ENCODE peak calls at places on chromosomes 2 and 18, in ten cellular contexts. M, A, R, T, E, N, U, L, F and J are unnamed samples.
A peak's percentile ranks its signal among the peaks of the same experiment; 100 is the strongest.

GRCh38 chr18:48728204-48728833 is 189.5 kb downstream of the CTIF start:
- DNase-seq in M (peak; percentile 98), A (peak; percentile 95), R (no peak), T (no peak), E (no peak), N (peak; percentile 99), U (peak; percentile 87), L (peak; percentile 19), F (peak; percentile 99), J (no peak)

GRCh38 chr2:74835831-74836674 is 2.1 kb downstream of the HK2 start:
- DNase-seq in M (peak; percentile 64), A (no peak), R (no peak), T (no peak), E (no peak), N (peak; percentile 64), U (peak; percentile 44), L (no peak), F (no peak), J (no peak)

GRCh38 chr2:8202139-8202538 is 479.7 kb upstream of the ID2 start:
- DNase-seq in M (no peak), A (no peak), R (no peak), T (no peak), E (no peak), N (no peak), U (no peak), L (no peak), F (no peak), J (no peak)

GRCh38 chr2:237041231-237041630 is 44.5 kb upstream of the COPS8 start:
- DNase-seq in M (no peak), A (no peak), R (no peak), T (no peak), E (no peak), N (no peak), U (no peak), L (no peak), F (no peak), J (no peak)

GRCh38 chr2:239792649-239793010 is 232.5 kb downstream of the NDUFA10 start:
- DNase-seq in M (no peak), A (no peak), R (no peak), T (no peak), E (no peak), N (no peak), U (no peak), L (no peak), F (no peak), J (no peak)

GRCh38 chr2:58896600-58896999 is 655.5 kb upstream of the FANCL start:
- DNase-seq in M (no peak), A (no peak), R (no peak), T (no peak), E (no peak), N (peak; percentile 9), U (no peak), L (no peak), F (peak; percentile 49), J (no peak)

GRCh38 chr2:28445448-28446258 is 50.2 kb upstream of the PLB1 start:
- DNase-seq in M (peak; percentile 89), A (peak; percentile 98), R (no peak), T (no peak), E (no peak), N (peak; percentile 91), U (peak; percentile 71), L (peak; percentile 95), F (peak; percentile 95), J (no peak)

GRCh38 chr18:5295231-5295920 is at the start of gene ZBTB14:
- DNase-seq in M (peak; percentile 78), A (peak; percentile 58), R (peak; percentile 78), T (peak; percentile 56), E (peak; percentile 65), N (peak; percentile 58), U (peak; percentile 31), L (peak; percentile 13), F (peak; percentile 7), J (peak; percentile 64)

GRCh38 chr18:22564036-22564435 is 146.3 kb upstream of the CTAGE1 start:
- DNase-seq in M (peak; percentile 87), A (peak; percentile 100), R (no peak), T (no peak), E (no peak), N (peak; percentile 86), U (no peak), L (no peak), F (peak; percentile 67), J (no peak)

GRCh38 chr2:96510931-96511595 is 5.9 kb upstream of the NEURL3 start:
- DNase-seq in M (no peak), A (no peak), R (no peak), T (no peak), E (no peak), N (no peak), U (no peak), L (no peak), F (no peak), J (no peak)

GRCh38 chr18:41975287-41975683 is 20.3 kb downstream of the PIK3C3 start:
- DNase-seq in M (no peak), A (no peak), R (no peak), T (no peak), E (no peak), N (no peak), U (no peak), L (no peak), F (no peak), J (no peak)

GRCh38 chr2:172113617-172114016 is 10.9 kb upstream of the DLX2 start:
- DNase-seq in M (peak; percentile 65), A (peak; percentile 34), R (no peak), T (no peak), E (no peak), N (peak; percentile 67), U (peak; percentile 38), L (no peak), F (no peak), J (peak; percentile 26)

GRCh38 chr18:78542204-78542603 is 437.4 kb upstream of the SALL3 start:
- DNase-seq in M (peak; percentile 6), A (no peak), R (no peak), T (peak; percentile 40), E (no peak), N (no peak), U (peak; percentile 81), L (no peak), F (no peak), J (no peak)

GRCh38 chr2:20456049-20456665 is 9.3 kb downstream of the RHOB start:
- DNase-seq in M (no peak), A (peak; percentile 33), R (no peak), T (no peak), E (no peak), N (no peak), U (no peak), L (no peak), F (no peak), J (no peak)

GRCh38 chr2:29703336-29703735 is 218.1 kb downstream of the ALK start:
- DNase-seq in M (no peak), A (no peak), R (no peak), T (no peak), E (no peak), N (no peak), U (no peak), L (no peak), F (no peak), J (no peak)

GRCh38 chr18:48834421-48835011 is 116.2 kb downstream of the SMAD7 start:
- DNase-seq in M (peak; percentile 89), A (peak; percentile 93), R (no peak), T (no peak), E (no peak), N (peak; percentile 90), U (peak; percentile 95), L (peak; percentile 79), F (peak; percentile 87), J (no peak)

GRCh38 chr18:3330622-3331021 is 68.7 kb downstream of the MYL12B start:
- DNase-seq in M (no peak), A (no peak), R (peak; percentile 94), T (no peak), E (no peak), N (no peak), U (no peak), L (no peak), F (no peak), J (no peak)

GRCh38 chr2:237541242-237541641 is 25.1 kb upstream of the PRLH start:
- DNase-seq in M (no peak), A (no peak), R (no peak), T (no peak), E (no peak), N (no peak), U (no peak), L (no peak), F (no peak), J (no peak)

GRCh38 chr2:26344581-26345283 is 1.2 kb upstream of the SELENOI start:
- DNase-seq in M (peak; percentile 55), A (peak; percentile 54), R (no peak), T (no peak), E (no peak), N (peak; percentile 51), U (no peak), L (no peak), F (peak; percentile 50), J (no peak)

GRCh38 chr2:95050385-95051300 is 25.1 kb downstream of the MAL start:
- DNase-seq in M (peak; percentile 11), A (no peak), R (no peak), T (no peak), E (no peak), N (no peak), U (no peak), L (no peak), F (no peak), J (no peak)

GRCh38 chr18:73717570-73717969 is 430.1 kb downstream of the FBXO15 start:
- DNase-seq in M (no peak), A (no peak), R (no peak), T (no peak), E (no peak), N (peak; percentile 39), U (no peak), L (no peak), F (no peak), J (no peak)

GRCh38 chr2:198499539-198499938 is 695.1 kb downstream of the PLCL1 start:
- DNase-seq in M (peak; percentile 82), A (no peak), R (no peak), T (no peak), E (no peak), N (peak; percentile 59), U (peak; percentile 11), L (peak; percentile 10), F (no peak), J (no peak)

GRCh38 chr2:190470256-190470826 is 62.2 kb downstream of the MFSD6 start:
- DNase-seq in M (peak; percentile 2), A (no peak), R (no peak), T (no peak), E (no peak), N (no peak), U (no peak), L (no peak), F (no peak), J (no peak)

GRCh38 chr2:96668771-96669170 is 26.2 kb downstream of the FER1L5 start:
- DNase-seq in M (no peak), A (no peak), R (no peak), T (no peak), E (no peak), N (no peak), U (no peak), L (no peak), F (no peak), J (no peak)

GRCh38 chr2:23713352-23713751 is 213.6 kb downstream of the ATAD2B start:
- DNase-seq in M (peak; percentile 21), A (peak; percentile 66), R (no peak), T (no peak), E (no peak), N (no peak), U (no peak), L (no peak), F (no peak), J (no peak)

GRCh38 chr2:74843371-74844298 is 9.7 kb downstream of the HK2 start:
- DNase-seq in M (peak; percentile 87), A (peak; percentile 88), R (no peak), T (no peak), E (no peak), N (peak; percentile 87), U (peak; percentile 90), L (peak; percentile 52), F (peak; percentile 70), J (no peak)

GRCh38 chr2:36663851-36664715 is 32.4 kb upstream of the VIT start:
- DNase-seq in M (peak; percentile 89), A (peak; percentile 78), R (no peak), T (no peak), E (no peak), N (peak; percentile 89), U (peak; percentile 35), L (no peak), F (peak; percentile 37), J (no peak)

GRCh38 chr18:46071894-46072867 is at the start of gene PSTPIP2:
- DNase-seq in M (peak; percentile 73), A (peak; percentile 61), R (no peak), T (no peak), E (peak; percentile 10), N (peak; percentile 64), U (no peak), L (peak; percentile 22), F (peak; percentile 47), J (no peak)